ENCODE peak calls at places on chromosome 20, in seven cellular contexts. E, I, K, Z, B, D and J are unnamed samples. For H3K4me1, the result is how much of the 10 kb centered on the place peaks cover.

GRCh38 chr20:17437251-17437650 is 93.9 kb downstream of the BFSP1 start:
- DNase-seq in Z (no peak), E (no peak), B (no peak), K (no peak), I (no peak), D (no peak), J (no peak)

GRCh38 chr20:24638546-24639166 is 169.2 kb downstream of the SYNDIG1 start:
- DNase-seq in K (no peak), B (no peak), Z (no peak), D (no peak), I (no peak), E (no peak), J (no peak)

GRCh38 chr20:35625584-35626385 is 10.2 kb downstream of the SPAG4 start:
- DNase-seq in I (no peak), B (no peak), E (no peak), Z (no peak), D (no peak), K (no peak), J (no peak)

GRCh38 chr20:3875378-3875974 is 13.7 kb upstream of the PANK2 start:
- DNase-seq in E (no peak), I (no peak), K (no peak), B (no peak), D (no peak), Z (no peak), J (no peak)

GRCh38 chr20:14284443-14284842 is 53.0 kb downstream of the FLRT3 start:
- DNase-seq in E (no peak), I (no peak), B (no peak), D (no peak), K (no peak), Z (no peak), J (no peak)

GRCh38 chr20:34997171-34997570 is 41.5 kb downstream of the MYH7B start:
- DNase-seq in B (no peak), Z (no peak), I (no peak), D (no peak), E (peak), K (no peak), J (peak)

GRCh38 chr20:52888096-52888495 is 84.1 kb upstream of the TSHZ2 start:
- DNase-seq in K (no peak), I (no peak), B (no peak), Z (no peak), E (no peak), D (no peak), J (no peak)

GRCh38 chr20:3889489-3890409 is 562 bp downstream of the PANK2 start:
- DNase-seq in D (peak), E (peak), B (peak), K (peak), I (no peak), Z (peak), J (peak)

GRCh38 chr20:33359399-33360261 is 41.7 kb downstream of the CDK5RAP1 start:
- DNase-seq in K (no peak), B (no peak), E (no peak), D (no peak), Z (no peak), I (no peak), J (no peak)

GRCh38 chr20:34189572-34190163 is 51.6 kb upstream of the ASIP start:
- DNase-seq in D (no peak), I (no peak), Z (no peak), E (no peak), K (no peak), B (no peak), J (no peak)

GRCh38 chr20:33463332-33464101 is 20.0 kb upstream of the SNTA1 start:
- DNase-seq in B (no peak), Z (no peak), D (no peak), E (no peak), K (no peak), I (no peak), J (no peak)

GRCh38 chr20:12896180-12896579 is 112.6 kb upstream of the SPTLC3 start:
- DNase-seq in K (no peak), B (no peak), D (no peak), E (no peak), Z (no peak), I (no peak), J (no peak)

GRCh38 chr20:35385733-35386132 is 26.0 kb downstream of the UQCC1 start:
- DNase-seq in K (no peak), Z (no peak), B (no peak), D (no peak), E (no peak), I (no peak), J (no peak)

GRCh38 chr20:62595491-62595890 is 46.8 kb upstream of the SLCO4A1 start:
- DNase-seq in Z (peak), I (peak), K (no peak), D (no peak), B (peak), E (peak), J (peak)

GRCh38 chr20:10667077-10667401 is 6.8 kb downstream of the JAG1 start:
- DNase-seq in B (peak), E (no peak), D (no peak), I (no peak), K (no peak), Z (peak), J (no peak)

GRCh38 chr20:53839423-53840176 is 230.8 kb downstream of the BCAS1 start:
- DNase-seq in Z (peak), E (no peak), B (no peak), K (peak), I (no peak), D (peak), J (no peak)

GRCh38 chr20:53642196-53643030 is 48.8 kb upstream of the ZNF217 start:
- DNase-seq in Z (peak), E (peak), B (peak), K (peak), I (peak), D (no peak), J (no peak)

GRCh38 chr20:41344938-41345728 is 4.5 kb downstream of the LPIN3 start:
- DNase-seq in K (no peak), B (no peak), D (no peak), E (no peak), I (no peak), Z (no peak), J (no peak)

GRCh38 chr20:62117362-62117646 is 5.0 kb upstream of the LSM14B start:
- DNase-seq in K (no peak), B (no peak), D (no peak), E (no peak), I (no peak), Z (no peak), J (no peak)

DNA sequence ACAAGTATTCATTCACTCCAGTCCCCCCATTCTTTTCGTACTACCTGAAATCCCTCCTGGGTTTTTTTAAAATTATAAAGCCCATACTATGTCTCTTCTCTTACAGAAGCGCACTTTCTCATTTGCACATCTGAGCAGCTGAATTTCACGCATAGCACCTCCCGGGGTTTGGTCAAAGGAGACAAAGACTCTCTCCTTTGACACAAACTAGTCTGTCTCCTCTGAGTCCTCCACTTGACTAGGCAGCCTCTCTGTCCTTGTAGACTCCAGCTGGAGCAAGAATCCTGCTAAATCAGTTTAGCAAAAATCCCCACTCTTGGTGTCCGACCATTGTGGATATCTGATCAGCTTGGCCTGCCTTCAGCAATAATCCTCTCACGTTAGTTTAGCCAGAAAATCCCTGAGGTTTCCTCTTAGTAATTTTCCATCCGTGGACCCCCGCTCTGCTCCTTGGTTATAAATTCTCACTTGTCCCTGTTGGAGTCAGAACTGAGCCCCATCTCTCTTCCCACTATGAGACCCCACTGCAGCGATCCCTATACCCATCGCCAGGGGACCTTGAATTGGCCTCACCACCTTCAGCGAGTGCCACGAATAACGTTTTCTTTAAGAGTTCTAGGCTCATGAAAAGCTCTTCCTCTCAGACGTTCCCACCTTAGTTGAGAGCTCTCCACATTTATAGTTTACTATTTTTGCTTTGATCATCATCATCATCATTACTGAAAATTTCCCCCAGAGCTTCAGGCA is 29.0 kb downstream of the PDYN start:
- DNase-seq in D (no peak), E (no peak), I (no peak), Z (no peak), K (no peak), B (no peak), J (no peak)
- H3K4me3 ChIP-seq in D (no peak), E (no peak), I (no peak), Z (no peak), K (no peak), B (no peak), J (no peak)

GRCh38 chr20:57427239-57428127 is 36.3 kb downstream of the RBM38 start:
- DNase-seq in Z (no peak), I (no peak), D (no peak), E (no peak), K (no peak), B (no peak), J (no peak)

GRCh38 chr20:57428611-57429496 is 37.7 kb downstream of the RBM38 start:
- DNase-seq in K (no peak), B (no peak), I (no peak), Z (peak), E (peak), D (no peak), J (no peak)

GRCh38 chr20:57432480-57432873 is 41.3 kb downstream of the RBM38 start:
- DNase-seq in I (no peak), D (no peak), E (no peak), Z (no peak), K (no peak), B (no peak), J (no peak)

GRCh38 chr20:57431539-57431835 is 40.3 kb downstream of the RBM38 start:
- DNase-seq in I (no peak), E (no peak), Z (no peak), K (no peak), B (no peak), D (no peak), J (no peak)

DNA sequence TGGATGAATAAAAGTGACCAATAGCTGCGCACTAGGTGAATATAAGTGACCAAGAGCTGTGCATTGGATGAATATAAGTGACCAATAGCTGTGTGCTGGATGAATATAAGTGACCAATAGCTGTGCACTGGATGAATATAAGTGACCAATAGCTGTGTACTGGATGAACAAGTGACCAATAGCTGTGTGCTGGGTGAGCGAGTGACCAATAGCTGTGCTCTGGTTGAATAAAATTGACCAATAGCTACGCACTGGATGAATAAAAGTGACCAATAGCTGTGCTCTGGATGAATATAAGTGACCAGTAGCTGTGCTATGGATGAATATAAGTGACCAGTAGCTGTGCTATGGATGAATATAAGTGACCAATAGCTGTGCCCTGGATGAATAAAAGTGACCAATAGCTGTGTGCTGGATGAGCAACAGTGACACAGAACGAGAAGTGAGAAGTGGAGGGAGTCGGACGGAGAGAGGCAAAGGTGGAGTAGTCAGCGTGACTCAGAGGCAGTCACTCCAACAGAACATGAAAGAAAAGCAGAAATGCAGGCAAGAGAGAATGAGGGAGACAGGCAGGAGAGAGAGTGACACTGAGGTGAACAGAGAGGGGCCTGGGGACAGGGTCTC is 38.5 kb downstream of the RBM38 start:
- DNase-seq in B (no peak), E (peak), I (peak), D (no peak), K (no peak), Z (no peak), J (no peak)
- H3K4me1 ChIP-seq in B (under half), E (under half), I (under half), D (half or more), K (half or more), Z (under half), J (under half)

GRCh38 chr20:19688031-19688806 is 69.8 kb upstream of the RIN2 start:
- DNase-seq in K (no peak), D (no peak), B (peak), E (peak), Z (peak), I (peak), J (peak)
- H3K27ac ChIP-seq in K (no peak), D (no peak), B (peak), E (no peak), Z (no peak), I (no peak), J (no peak)

DNA sequence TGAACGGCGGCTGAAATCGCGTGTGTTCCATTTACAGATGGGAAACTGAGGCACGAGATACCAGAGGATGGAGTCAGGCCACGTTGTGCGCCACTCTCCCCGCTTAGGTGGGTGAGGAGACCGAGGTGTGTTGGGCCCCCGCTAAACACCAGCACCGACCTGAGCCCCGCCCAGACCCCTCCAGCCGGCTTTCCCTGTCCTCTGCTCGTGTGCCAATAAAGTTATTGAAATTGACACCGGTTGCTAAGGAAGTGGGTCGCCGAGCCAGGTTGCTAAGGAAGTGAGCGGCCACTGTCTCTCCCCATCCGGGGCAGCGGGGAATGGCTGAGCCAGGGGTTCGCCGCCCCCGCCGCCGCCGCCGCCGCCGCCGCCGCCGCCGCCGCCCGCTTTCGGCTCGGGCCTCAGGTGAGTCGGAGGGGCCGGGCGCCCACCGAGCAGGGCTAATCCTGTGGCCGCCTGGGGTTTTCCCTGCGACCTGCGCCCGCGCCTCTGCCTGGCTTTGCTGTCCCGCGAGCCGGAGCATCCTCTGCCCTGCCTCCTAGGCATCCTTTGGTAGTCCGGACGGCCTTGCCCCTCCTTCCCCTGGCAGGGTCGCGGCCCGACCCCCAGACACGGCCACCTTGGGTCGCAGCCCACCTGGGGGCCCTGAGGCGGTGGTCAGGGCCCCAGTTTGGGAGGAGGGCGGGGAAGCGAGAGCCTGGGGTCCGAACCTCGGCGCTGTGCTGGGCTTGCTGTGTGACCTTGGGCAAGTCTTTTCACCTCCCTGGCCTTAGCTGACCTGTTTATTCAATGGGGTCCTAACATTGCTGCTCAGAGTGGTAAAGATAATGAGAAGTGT is at the start of gene KIF3B:
- DNase-seq in Z (peak), E (peak), B (peak), K (peak), D (peak), I (peak), J (peak)
- H3K4me3 ChIP-seq in Z (peak), E (peak), B (peak), K (peak), D (peak), I (peak), J (peak)

GRCh38 chr20:44422083-44422482 is 53.6 kb upstream of the TTPAL start:
- DNase-seq in K (no peak), Z (no peak), E (peak), B (no peak), I (no peak), D (no peak), J (no peak)
- H3K4me1 ChIP-seq in K (under half), Z (under half), E (under half), B (under half), I (under half), D (under half), J (under half)

GRCh38 chr20:58906111-58906510 is 53.6 kb downstream of the GNAS start:
- DNase-seq in E (no peak), D (no peak), B (no peak), Z (no peak), K (no peak), I (no peak), J (no peak)
- H3K27ac ChIP-seq in E (peak), D (no peak), B (peak), Z (no peak), K (no peak), I (no peak), J (no peak)

DNA sequence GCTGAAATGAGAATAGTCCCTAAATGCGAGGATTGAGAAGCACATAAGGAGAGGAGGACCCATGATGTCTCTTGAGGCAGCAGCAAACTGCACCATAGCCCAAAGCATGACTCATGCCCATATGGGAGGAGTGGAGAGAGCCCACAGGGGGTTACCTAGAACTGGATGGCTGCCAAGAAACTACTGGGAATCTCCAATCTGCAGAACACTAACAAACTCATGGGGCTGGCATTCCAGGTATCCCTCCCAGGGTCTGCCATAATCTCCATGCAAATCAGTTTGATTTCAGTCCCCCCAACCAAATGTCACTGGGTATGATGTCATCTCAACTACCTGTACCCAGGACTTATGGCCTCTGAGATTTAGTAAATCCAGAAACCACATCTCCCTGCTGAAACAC is 410.5 kb downstream of the PTPRT start:
- DNase-seq in E (no peak), Z (no peak), D (no peak), K (no peak), I (no peak), B (no peak), J (no peak)
- H3K4me3 ChIP-seq in E (no peak), Z (no peak), D (no peak), K (no peak), I (no peak), B (no peak), J (no peak)

GRCh38 chr20:63943808-63944077 is 12.5 kb downstream of the UCKL1 start:
- DNase-seq in D (no peak), B (no peak), Z (no peak), I (no peak), E (no peak), K (no peak), J (no peak)

GRCh38 chr20:63945921-63946920 is 10.0 kb downstream of the UCKL1 start:
- DNase-seq in D (no peak), E (no peak), K (peak), I (no peak), B (no peak), Z (no peak), J (no peak)

GRCh38 chr20:63943007-63943807 is 13.0 kb downstream of the UCKL1 start:
- DNase-seq in K (peak), D (no peak), Z (peak), I (no peak), E (no peak), B (no peak), J (no peak)

GRCh38 chr20:63944078-63944941 is 11.9 kb downstream of the UCKL1 start:
- DNase-seq in I (no peak), D (no peak), Z (peak), K (peak), B (no peak), E (no peak), J (peak)

DNA sequence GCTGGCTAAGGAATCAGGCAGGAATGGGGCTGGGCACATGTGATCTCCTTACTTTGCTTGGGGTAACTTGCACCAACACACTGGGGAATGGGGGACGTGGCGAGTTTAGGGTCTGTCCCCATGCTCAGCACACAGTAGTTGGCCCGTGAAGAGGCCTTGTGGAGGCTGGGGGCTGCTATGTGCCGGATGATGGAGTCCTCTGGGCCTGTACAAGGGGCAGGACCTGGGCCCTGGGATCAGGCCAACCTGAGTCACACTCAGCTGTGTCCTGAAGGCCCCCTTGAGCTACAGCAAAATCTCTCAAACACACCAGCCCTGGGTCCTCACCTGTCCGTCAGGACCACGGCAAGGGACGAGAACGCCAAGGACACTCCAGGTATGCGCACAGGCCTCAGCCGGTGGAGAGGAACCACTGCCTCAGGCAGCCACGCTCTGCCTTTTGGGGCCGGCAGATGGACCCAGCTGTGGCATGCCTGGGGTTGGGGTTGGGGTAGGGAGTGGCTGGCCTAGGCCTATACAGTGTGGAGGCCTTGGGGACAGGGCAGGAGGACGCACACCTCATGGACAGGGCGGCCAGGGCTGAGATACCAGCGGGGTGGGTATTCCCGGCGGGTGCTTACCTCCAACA is 11.1 kb downstream of the UCKL1 start:
- DNase-seq in E (no peak), K (no peak), I (no peak), D (no peak), Z (no peak), B (no peak), J (peak)
- H3K4me1 ChIP-seq in E (under half), K (under half), I (under half), D (under half), Z (under half), B (under half), J (under half)

GRCh38 chr20:845967-846893 is 12.7 kb downstream of the FAM110A start:
- DNase-seq in K (no peak), D (no peak), E (peak), Z (no peak), B (no peak), I (no peak), J (no peak)
- H3K27ac ChIP-seq in K (peak), D (peak), E (peak), Z (no peak), B (no peak), I (no peak), J (no peak)